ENCODE peak calls at places on chromosomes 16 and 17, in five cellular contexts. One of them, this sample, is unnamed.
A peak's percentile ranks its signal among the peaks of the same experiment; 100 is the strongest.

GRCh38 chr17:74528491-74529199 is 2.6 kb downstream of the CD300LB start:
- DNase-seq in tibial nerve: peak; percentile 54
- DNase-seq in NCI-H1417: no peak
- DNase-seq in cerebellum: no peak
- DNase-seq in IMR-90: no peak
- DNase-seq in this sample: no peak

GRCh38 chr17:13797863-13798262 is 196.1 kb upstream of the HS3ST3A1 start:
- DNase-seq in tibial nerve: no peak
- DNase-seq in NCI-H1417: no peak
- DNase-seq in cerebellum: no peak
- DNase-seq in IMR-90: no peak
- DNase-seq in this sample: no peak

GRCh38 chr17:78241277-78242023 is 10.0 kb downstream of the TMEM235 start:
- DNase-seq in tibial nerve: no peak
- DNase-seq in NCI-H1417: no peak
- DNase-seq in cerebellum: no peak
- DNase-seq in IMR-90: peak; percentile 47
- DNase-seq in this sample: peak; percentile 57

GRCh38 chr17:347309-347708 is 5.3 kb downstream of the RPH3AL start:
- DNase-seq in tibial nerve: no peak
- DNase-seq in NCI-H1417: no peak
- DNase-seq in cerebellum: no peak
- DNase-seq in IMR-90: no peak
- DNase-seq in this sample: no peak

GRCh38 chr17:60293580-60294335 is 98.2 kb downstream of the USP32 start:
- DNase-seq in tibial nerve: no peak
- DNase-seq in NCI-H1417: no peak
- DNase-seq in cerebellum: no peak
- DNase-seq in IMR-90: no peak
- DNase-seq in this sample: no peak

GRCh38 chr17:59512844-59513383 is 52.5 kb upstream of the DHX40 start:
- DNase-seq in tibial nerve: no peak
- DNase-seq in NCI-H1417: no peak
- DNase-seq in cerebellum: no peak
- DNase-seq in IMR-90: no peak
- DNase-seq in this sample: no peak

GRCh38 chr16:10949424-10949970 is 5.1 kb downstream of the CLEC16A start:
- DNase-seq in tibial nerve: no peak
- DNase-seq in NCI-H1417: no peak
- DNase-seq in cerebellum: no peak
- DNase-seq in IMR-90: no peak
- DNase-seq in this sample: no peak

GRCh38 chr17:43982171-43982570 is 22.3 kb upstream of the NAGS start:
- DNase-seq in tibial nerve: no peak
- DNase-seq in NCI-H1417: no peak
- DNase-seq in cerebellum: no peak
- DNase-seq in IMR-90: no peak
- DNase-seq in this sample: no peak

GRCh38 chr16:23957287-23957686 is 121.5 kb downstream of the PRKCB start:
- DNase-seq in tibial nerve: no peak
- DNase-seq in NCI-H1417: no peak
- DNase-seq in cerebellum: no peak
- DNase-seq in IMR-90: no peak
- DNase-seq in this sample: no peak

GRCh38 chr16:85220125-85220839 is 108.0 kb upstream of the CIBAR2 start:
- DNase-seq in tibial nerve: peak; percentile 33
- DNase-seq in NCI-H1417: peak; percentile 87
- DNase-seq in cerebellum: peak; percentile 78
- DNase-seq in IMR-90: peak; percentile 85
- DNase-seq in this sample: peak; percentile 85

GRCh38 chr17:69236464-69236863 is 7.8 kb upstream of the ABCA10 start:
- DNase-seq in tibial nerve: no peak
- DNase-seq in NCI-H1417: no peak
- DNase-seq in cerebellum: no peak
- DNase-seq in IMR-90: no peak
- DNase-seq in this sample: no peak

GRCh38 chr16:8847623-8848022 is 21.2 kb downstream of the CARHSP1 start:
- DNase-seq in tibial nerve: no peak
- DNase-seq in NCI-H1417: no peak
- DNase-seq in cerebellum: no peak
- DNase-seq in IMR-90: no peak
- DNase-seq in this sample: no peak

GRCh38 chr17:57004944-57005579 is 27.1 kb downstream of the SCPEP1 start:
- DNase-seq in tibial nerve: no peak
- DNase-seq in NCI-H1417: no peak
- DNase-seq in cerebellum: peak; percentile 24
- DNase-seq in IMR-90: no peak
- DNase-seq in this sample: peak; percentile 32

GRCh38 chr17:17855334-17855725 is 18.5 kb upstream of the SREBF1 start:
- DNase-seq in tibial nerve: no peak
- DNase-seq in NCI-H1417: no peak
- DNase-seq in cerebellum: no peak
- DNase-seq in IMR-90: no peak
- DNase-seq in this sample: no peak

GRCh38 chr17:44133918-44134476 is 7.7 kb upstream of the HROB start:
- DNase-seq in tibial nerve: no peak
- DNase-seq in NCI-H1417: no peak
- DNase-seq in cerebellum: no peak
- DNase-seq in IMR-90: no peak
- DNase-seq in this sample: no peak

GRCh38 chr16:52022177-52022576 is 524.8 kb downstream of the TOX3 start:
- DNase-seq in tibial nerve: no peak
- DNase-seq in NCI-H1417: no peak
- DNase-seq in cerebellum: no peak
- DNase-seq in IMR-90: no peak
- DNase-seq in this sample: no peak

GRCh38 chr17:45312477-45313418 is 4.1 kb downstream of the MAP3K14 start:
- DNase-seq in tibial nerve: no peak
- DNase-seq in NCI-H1417: no peak
- DNase-seq in cerebellum: no peak
- DNase-seq in IMR-90: no peak
- DNase-seq in this sample: no peak

GRCh38 chr16:51818342-51818944 is 667.4 kb upstream of the SALL1 start:
- DNase-seq in tibial nerve: no peak
- DNase-seq in NCI-H1417: no peak
- DNase-seq in cerebellum: no peak
- DNase-seq in IMR-90: peak; percentile 73
- DNase-seq in this sample: no peak

This sample was measured in G401.